ENCODE peak calls at places on chromosome 15, in five cellular contexts. F is CD8-positive, alpha-beta T cell; M is cardiac fibroblast; U is NCI-H2171; B is activated naive CD4-positive, alpha-beta T cell treated with anti-CD3 and anti-CD28 coated beads for 36 hours. P is an unnamed sample.

GRCh38 chr15:60493166-60493565 is 14.2 kb upstream of the ICE2 start:
- DNase-seq in F (no peak), M (no peak), U (no peak), B (no peak), P (no peak)

GRCh38 chr15:33737687-33738606 is 230.3 kb upstream of the CHRM5 start:
- DNase-seq in F (peak), M (peak), U (peak), B (peak), P (peak)

GRCh38 chr15:49032601-49033145 is 13.6 kb downstream of the SECISBP2L start:
- DNase-seq in F (no peak), M (no peak), U (no peak), B (no peak), P (no peak)

GRCh38 chr15:31300208-31300661 is 26.4 kb upstream of the KLF13 start:
- DNase-seq in F (no peak), M (no peak), U (no peak), B (no peak), P (no peak)

GRCh38 chr15:71448688-71449114 is 333.4 kb downstream of the THSD4 start:
- DNase-seq in F (no peak), M (peak), U (peak), B (peak), P (no peak)

GRCh38 chr15:85488997-85489396 is 108.6 kb downstream of the AKAP13 start:
- DNase-seq in F (no peak), M (no peak), U (no peak), B (no peak), P (no peak)

GRCh38 chr15:93067649-93068085 is 21.3 kb downstream of the RGMA start:
- DNase-seq in F (no peak), M (peak), U (no peak), B (no peak), P (no peak)

GRCh38 chr15:84715442-84716035 is 400 bp downstream of the SEC11A start:
- DNase-seq in F (no peak), M (peak), U (peak), B (peak), P (no peak)

GRCh38 chr15:99074446-99074845 is 30.4 kb upstream of the SYNM start:
- DNase-seq in F (no peak), M (no peak), U (no peak), B (no peak), P (no peak)

GRCh38 chr15:42547926-42548257 is 701 bp downstream of the LRRC57 start:
- DNase-seq in F (no peak), M (no peak), U (no peak), B (no peak), P (no peak)

GRCh38 chr15:45666119-45666875 is 31.5 kb downstream of the SQOR start:
- DNase-seq in F (no peak), M (no peak), U (no peak), B (no peak), P (no peak)

GRCh38 chr15:76756371-76756770 is 148.8 kb downstream of the SCAPER start:
- DNase-seq in F (no peak), M (peak), U (no peak), B (no peak), P (no peak)

GRCh38 chr15:73900129-73900712 is 26.0 kb upstream of the LOXL1 start:
- DNase-seq in F (no peak), M (no peak), U (no peak), B (no peak), P (no peak)

GRCh38 chr15:69044899-69045298 is 30.4 kb downstream of the NOX5 start:
- DNase-seq in F (no peak), M (peak), U (no peak), B (no peak), P (no peak)

GRCh38 chr15:67946701-67947100 is 106.9 kb upstream of the RNU6-1 start:
- DNase-seq in F (no peak), M (no peak), U (no peak), B (no peak), P (no peak)

GRCh38 chr15:40470423-40471104 is at the start of gene CHST14:
- DNase-seq in F (peak), M (peak), U (peak), B (peak), P (peak)

GRCh38 chr15:34239151-34239761 is 14.4 kb downstream of the EMC4 start:
- DNase-seq in F (no peak), M (peak), U (no peak), B (peak), P (no peak)

GRCh38 chr15:86645861-86646393 is 566.3 kb downstream of the AGBL1 start:
- DNase-seq in F (no peak), M (no peak), U (no peak), B (no peak), P (no peak)

GRCh38 chr15:76200641-76201105 is 110.6 kb downstream of the ETFA start:
- DNase-seq in F (no peak), M (no peak), U (no peak), B (no peak), P (no peak)

GRCh38 chr15:43081283-43081682 is 24.6 kb downstream of the UBR1 start:
- DNase-seq in F (no peak), M (no peak), U (no peak), B (no peak), P (no peak)

GRCh38 chr15:92843819-92844218 is 56.3 kb upstream of the CHD2 start:
- DNase-seq in F (no peak), M (no peak), U (no peak), B (peak), P (no peak)

GRCh38 chr15:51727141-51727897 is 10.1 kb downstream of the LYSMD2 start:
- DNase-seq in F (no peak), M (peak), U (no peak), B (peak), P (no peak)

GRCh38 chr15:74130849-74131617 is 647 bp downstream of the ISLR2 start:
- DNase-seq in F (no peak), M (no peak), U (no peak), B (no peak), P (no peak)

GRCh38 chr15:52112203-52112750 is 298 bp downstream of the BCL2L10 start:
- DNase-seq in F (peak), M (no peak), U (no peak), B (peak), P (no peak)

GRCh38 chr15:58518626-58519025 is 86.8 kb downstream of the LIPC start:
- DNase-seq in F (peak), M (no peak), U (no peak), B (no peak), P (no peak)

P was measured in D721Med.